ENCODE peak calls at places on chromosomes 2 and 18, in nine cellular contexts. Z is Panc1; R is activated CD4-positive, CD25-positive, alpha-beta regulatory T cell; M is posterior vena cava; E is hippocampal formation; I is C1 segment of cervical spinal cord; J is GM04504; G is AG09309; B is GDM1. K is an unnamed sample.

GRCh38 chr18:63043516-63043915 is 276.1 kb downstream of the BCL2 start:
- DNase-seq in Z (no peak), G (peak; percentile 7), I (no peak), J (no peak), R (no peak), M (no peak), E (no peak), B (no peak), K (no peak)

GRCh38 chr2:96574364-96574763 is 37.8 kb downstream of the ARID5A start:
- DNase-seq in E (no peak), G (no peak), B (no peak), J (no peak), R (no peak), Z (no peak), M (no peak), I (no peak), K (no peak)

GRCh38 chr2:54208364-54209240 is 47.4 kb downstream of the TSPYL6 start:
- DNase-seq in I (no peak), J (peak; percentile 24), G (peak; percentile 16), R (no peak), Z (no peak), E (no peak), M (no peak), B (no peak), K (no peak)

GRCh38 chr2:174662459-174662858 is 64.9 kb upstream of the WIPF1 start:
- DNase-seq in I (no peak), G (peak; percentile 76), E (no peak), B (no peak), Z (no peak), J (peak; percentile 73), R (no peak), M (no peak), K (no peak)

GRCh38 chr2:211454684-211455083 is 898.3 kb downstream of the CPS1 start:
- DNase-seq in Z (no peak), G (no peak), J (no peak), E (no peak), B (no peak), I (no peak), M (peak; percentile 61), R (no peak), K (no peak)

GRCh38 chr2:166042356-166042755 is 85.5 kb downstream of the SCN1A start:
- DNase-seq in G (no peak), R (no peak), I (no peak), J (no peak), Z (no peak), B (no peak), M (no peak), E (no peak), K (no peak)

GRCh38 chr2:99926986-99927385 is 215.4 kb downstream of the AFF3 start:
- DNase-seq in B (no peak), R (no peak), E (no peak), M (no peak), Z (no peak), G (no peak), J (no peak), I (no peak), K (no peak)

GRCh38 chr18:62566199-62566598 is 43.4 kb downstream of the ZCCHC2 start:
- DNase-seq in J (no peak), G (no peak), E (peak; percentile 21), I (no peak), Z (no peak), B (no peak), R (no peak), M (no peak), K (no peak)

GRCh38 chr2:146634256-146635068 is 1210.4 kb upstream of the ACVR2A start:
- DNase-seq in M (no peak), G (no peak), J (peak; percentile 41), R (no peak), I (no peak), E (no peak), Z (no peak), B (no peak), K (no peak)

GRCh38 chr2:235939471-235939870 is 228.7 kb downstream of the GBX2 start:
- DNase-seq in M (no peak), G (no peak), I (no peak), R (no peak), J (no peak), E (no peak), B (no peak), Z (no peak), K (no peak)

GRCh38 chr18:24095976-24096375 is 42.9 kb upstream of the CABYR start:
- DNase-seq in G (no peak), E (no peak), Z (no peak), B (no peak), R (no peak), M (no peak), J (no peak), I (no peak), K (no peak)

GRCh38 chr2:143686585-143687164 is 557.5 kb downstream of the ARHGAP15 start:
- DNase-seq in E (no peak), B (no peak), I (no peak), R (no peak), M (no peak), J (peak; percentile 10), G (peak; percentile 5), Z (peak; percentile 5), K (peak; percentile 51)

GRCh38 chr2:195622966-195623365 is 34.1 kb upstream of the SLC39A10 start:
- DNase-seq in J (no peak), I (no peak), B (no peak), Z (no peak), R (no peak), E (no peak), G (no peak), M (no peak), K (no peak)

GRCh38 chr2:233572468-233572867 is 5.9 kb upstream of the USP40 start:
- DNase-seq in R (no peak), M (no peak), E (no peak), J (no peak), Z (no peak), B (no peak), G (no peak), I (no peak), K (no peak)

GRCh38 chr18:24875761-24876160 is 415.3 kb downstream of the HRH4 start:
- DNase-seq in J (peak; percentile 29), M (no peak), G (no peak), Z (no peak), E (no peak), R (no peak), I (no peak), B (no peak), K (no peak)

GRCh38 chr2:9380702-9381628 is 42.4 kb downstream of the ITGB1BP1 start:
- DNase-seq in G (peak; percentile 81), J (peak; percentile 88), Z (peak; percentile 84), E (no peak), R (no peak), B (no peak), I (no peak), M (peak; percentile 88), K (no peak)

GRCh38 chr2:95274291-95275150 is at the start of gene PROM2:
- DNase-seq in I (no peak), E (no peak), R (no peak), B (no peak), J (no peak), M (peak; percentile 73), Z (no peak), G (no peak), K (no peak)

GRCh38 chr2:176501652-176502051 is 232.4 kb downstream of the MTX2 start:
- DNase-seq in Z (no peak), M (no peak), G (no peak), B (no peak), E (no peak), J (no peak), I (no peak), R (no peak), K (no peak)

GRCh38 chr18:67104700-67105284 is 411.7 kb downstream of the DSEL start:
- DNase-seq in I (no peak), E (peak; percentile 52), M (no peak), J (peak; percentile 47), Z (peak; percentile 70), G (peak; percentile 34), R (no peak), B (peak; percentile 32), K (peak; percentile 63)

GRCh38 chr2:62478093-62478580 is 27.9 kb downstream of the TMEM17 start:
- DNase-seq in Z (no peak), B (peak; percentile 30), I (no peak), M (no peak), G (no peak), R (no peak), E (no peak), J (no peak), K (no peak)

GRCh38 chr2:237858294-237859081 is 935 bp upstream of the RAMP1 start:
- DNase-seq in Z (peak; percentile 58), B (peak; percentile 69), G (peak; percentile 67), R (no peak), M (no peak), J (peak; percentile 62), I (no peak), E (peak; percentile 75), K (peak; percentile 70)

GRCh38 chr2:166831930-166832329 is 56.4 kb upstream of the XIRP2 start:
- DNase-seq in G (no peak), M (no peak), B (no peak), Z (no peak), R (no peak), J (no peak), I (no peak), E (no peak), K (no peak)

GRCh38 chr2:100655936-100656534 is 93.2 kb downstream of the PDCL3 start:
- DNase-seq in M (no peak), B (no peak), E (no peak), Z (no peak), R (no peak), I (no peak), J (no peak), G (no peak), K (no peak)

GRCh38 chr18:55651236-55651635 is 63.2 kb upstream of the TCF4 start:
- DNase-seq in J (no peak), I (no peak), E (no peak), R (no peak), B (no peak), M (no peak), G (no peak), Z (no peak), K (no peak)

GRCh38 chr2:22037274-22037673 is 913.5 kb downstream of the TDRD15 start:
- DNase-seq in Z (no peak), B (no peak), J (no peak), G (no peak), I (no peak), M (no peak), R (no peak), E (peak; percentile 2), K (no peak)

GRCh38 chr2:202510911-202511310 is 123.9 kb upstream of the FAM117B start:
- DNase-seq in J (no peak), G (no peak), E (no peak), B (no peak), R (no peak), M (no peak), I (no peak), Z (no peak), K (no peak)

GRCh38 chr18:73793386-73793785 is 354.2 kb downstream of the FBXO15 start:
- DNase-seq in R (no peak), G (peak; percentile 32), I (no peak), J (no peak), E (no peak), M (no peak), B (no peak), Z (no peak), K (no peak)

GRCh38 chr2:11342561-11343343 is 1.7 kb downstream of the ROCK2 start:
- DNase-seq in G (no peak), B (no peak), M (no peak), R (no peak), J (peak; percentile 55), Z (peak; percentile 75), I (no peak), E (no peak), K (peak; percentile 17)

GRCh38 chr18:79887181-79888000 is 64.1 kb downstream of the SLC66A2 start:
- DNase-seq in B (no peak), J (no peak), R (no peak), G (no peak), Z (no peak), E (no peak), I (no peak), M (no peak), K (no peak)

GRCh38 chr2:207241198-207241597 is 75.5 kb upstream of the KLF7 start:
- DNase-seq in E (no peak), I (no peak), J (no peak), R (no peak), G (no peak), B (no peak), M (no peak), Z (no peak), K (peak; percentile 48)

GRCh38 chr2:12918841-12919445 is 202.2 kb downstream of the TRIB2 start:
- DNase-seq in R (no peak), M (peak; percentile 92), J (peak; percentile 92), B (no peak), G (peak; percentile 98), E (no peak), Z (no peak), I (no peak), K (no peak)